ENCODE peak calls at places on chromosomes 13 and 19, in four cellular contexts. U, S, F and W are unnamed samples.

GRCh38 chr13:27919934-27920676 is at the start of gene PDX1:
- DNase-seq in U (peak), S (peak), F (no peak), W (no peak)

GRCh38 chr19:991174-991931 is 7.2 kb downstream of the WDR18 start:
- DNase-seq in U (peak), S (no peak), F (peak), W (peak)

GRCh38 chr13:42049454-42049780 is 969 bp downstream of the DGKH start:
- DNase-seq in U (no peak), S (no peak), F (no peak), W (no peak)

GRCh38 chr19:10431254-10431942 is 11.1 kb downstream of the PDE4A start:
- DNase-seq in U (no peak), S (no peak), F (peak), W (no peak)

GRCh38 chr13:90156390-90156789 is 1191.1 kb upstream of the MIR17HG start:
- DNase-seq in U (no peak), S (no peak), F (no peak), W (no peak)

GRCh38 chr19:35345671-35346111 is 2.0 kb upstream of the FFAR1 start:
- DNase-seq in U (peak), S (peak), F (no peak), W (no peak)

GRCh38 chr13:27028683-27029480 is 142.7 kb downstream of the USP12 start:
- DNase-seq in U (no peak), S (no peak), F (no peak), W (no peak)

GRCh38 chr13:91145806-91146205 is 201.7 kb upstream of the MIR17HG start:
- DNase-seq in U (no peak), S (no peak), F (no peak), W (no peak)

GRCh38 chr13:32902898-32903297 is 113.3 kb upstream of the KL start:
- DNase-seq in U (peak), S (peak), F (peak), W (no peak)

GRCh38 chr19:543912-544608 is at the start of gene GZMM:
- DNase-seq in U (no peak), S (no peak), F (no peak), W (no peak)

GRCh38 chr13:33202644-33203169 is 82.8 kb downstream of the STARD13 start:
- DNase-seq in U (no peak), S (no peak), F (no peak), W (no peak)

GRCh38 chr19:38135150-38135998 is 88.6 kb downstream of the DPF1 start:
- DNase-seq in U (no peak), S (no peak), F (no peak), W (no peak)

GRCh38 chr13:105965910-105966309 is 569.6 kb downstream of the EFNB2 start:
- DNase-seq in U (no peak), S (no peak), F (no peak), W (no peak)

GRCh38 chr13:106036870-106037269 is 498.6 kb downstream of the EFNB2 start:
- DNase-seq in U (no peak), S (no peak), F (no peak), W (no peak)

GRCh38 chr19:38375748-38376147 is 1.4 kb downstream of the PSMD8 start:
- DNase-seq in U (no peak), S (no peak), F (peak), W (no peak)

GRCh38 chr19:50910722-50911121 is 473 bp downstream of the KLK4 start:
- DNase-seq in U (no peak), S (no peak), F (no peak), W (no peak)

GRCh38 chr13:97111705-97112104 is 110.4 kb upstream of the MBNL2 start:
- DNase-seq in U (no peak), S (no peak), F (no peak), W (no peak)

GRCh38 chr19:57191141-57192063 is at the start of gene ZNF264:
- DNase-seq in U (peak), S (peak), F (peak), W (no peak)

GRCh38 chr19:41373993-41374392 is 2.3 kb upstream of the TMEM91 start:
- DNase-seq in U (no peak), S (peak), F (peak), W (no peak)

GRCh38 chr19:54473071-54473941 is at the start of gene CDC42EP5:
- DNase-seq in U (peak), S (peak), F (peak), W (no peak)

GRCh38 chr19:54470991-54471782 is 1.9 kb downstream of the CDC42EP5 start:
- DNase-seq in U (no peak), S (peak), F (no peak), W (no peak)

GRCh38 chr19:54469496-54469934 is 3.6 kb downstream of the CDC42EP5 start:
- DNase-seq in U (no peak), S (no peak), F (no peak), W (peak)

GRCh38 chr19:54473983-54474382 is 887 bp upstream of the CDC42EP5 start:
- DNase-seq in U (no peak), S (no peak), F (no peak), W (no peak)

GRCh38 chr19:54470276-54470887 is 2.7 kb downstream of the CDC42EP5 start:
- DNase-seq in U (no peak), S (no peak), F (no peak), W (no peak)
- H3K4me3 ChIP-seq in U (peak), S (no peak), F (no peak), W (no peak)

DNA sequence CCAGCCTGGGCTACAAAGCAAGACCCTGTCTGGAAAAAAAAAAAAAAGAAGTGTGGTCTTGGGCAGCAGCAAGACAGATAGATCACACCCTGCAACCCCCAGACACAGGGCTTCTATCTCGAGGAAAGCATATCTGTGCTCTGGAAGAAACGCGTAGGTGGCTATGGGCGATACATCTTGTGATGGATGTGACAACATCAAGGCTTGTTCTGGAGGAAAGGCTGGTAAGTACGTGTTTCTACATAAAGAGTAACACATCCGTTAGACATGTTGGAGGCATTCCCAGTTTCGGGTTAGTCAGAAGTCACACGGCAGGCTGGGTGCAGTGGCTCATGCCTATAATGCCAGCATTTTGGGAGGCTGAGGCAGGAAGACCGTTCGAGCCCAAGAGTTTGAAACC is 6.6 kb upstream of the DHDH start:
- DNase-seq in U (no peak), S (no peak), F (peak), W (no peak)
- H3K4me3 ChIP-seq in U (no peak), S (no peak), F (no peak), W (no peak)

GRCh38 chr19:18418725-18419194 is 438 bp upstream of the SSBP4 start:
- DNase-seq in U (no peak), S (peak), F (no peak), W (no peak)
- H3K4me3 ChIP-seq in U (peak), S (no peak), F (peak), W (peak)

GRCh38 chr13:112074139-112074710 is 7.3 kb downstream of the SOX1 start:
- DNase-seq in U (no peak), S (peak), F (no peak), W (no peak)

GRCh38 chr13:112071902-112072530 is 5.1 kb downstream of the SOX1 start:
- DNase-seq in U (no peak), S (no peak), F (no peak), W (no peak)

GRCh38 chr13:112073245-112074138 is 6.5 kb downstream of the SOX1 start:
- DNase-seq in U (no peak), S (no peak), F (no peak), W (peak)

GRCh38 chr13:112071011-112071901 is 4.3 kb downstream of the SOX1 start:
- DNase-seq in U (no peak), S (no peak), F (no peak), W (no peak)

DNA sequence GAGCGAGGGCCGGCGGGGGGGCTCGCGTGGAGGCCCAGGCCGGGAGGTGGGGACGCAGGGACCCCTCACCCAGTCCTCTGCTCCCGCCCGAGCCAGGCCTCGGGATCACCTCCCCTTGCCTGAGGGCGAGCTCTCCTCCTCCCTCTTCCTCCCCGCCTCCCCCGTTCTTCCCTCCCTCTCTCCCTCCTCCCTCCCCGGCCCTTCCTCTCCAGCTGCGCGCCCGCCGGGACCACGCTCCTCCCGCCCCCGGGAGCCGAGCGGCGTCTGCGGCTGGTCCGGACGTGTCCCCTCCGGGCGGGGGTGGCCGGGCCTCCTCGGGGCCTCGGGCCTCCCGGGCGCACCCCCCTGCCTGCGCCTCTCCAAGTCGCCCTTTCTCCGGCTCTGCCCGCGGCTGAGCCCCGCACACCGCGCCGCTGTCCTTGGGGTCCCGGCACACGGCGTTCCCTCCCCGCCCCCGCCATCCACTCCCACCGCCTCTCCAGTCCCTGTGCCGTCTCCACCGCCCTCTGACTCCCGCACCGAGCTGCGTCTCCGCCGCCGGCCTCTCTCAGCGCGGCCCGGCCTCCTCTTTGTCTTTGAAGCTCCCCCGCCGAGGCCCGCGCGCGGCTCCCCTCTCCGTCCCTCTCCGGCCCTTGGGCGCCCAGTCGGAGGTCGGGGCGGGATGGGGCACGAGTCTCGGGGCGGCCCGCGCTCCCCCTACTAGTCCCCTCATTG is 5.7 kb downstream of the SOX1 start:
- DNase-seq in U (no peak), S (peak), F (peak), W (peak)
- H3K4me3 ChIP-seq in U (peak), S (no peak), F (no peak), W (peak)

DNA sequence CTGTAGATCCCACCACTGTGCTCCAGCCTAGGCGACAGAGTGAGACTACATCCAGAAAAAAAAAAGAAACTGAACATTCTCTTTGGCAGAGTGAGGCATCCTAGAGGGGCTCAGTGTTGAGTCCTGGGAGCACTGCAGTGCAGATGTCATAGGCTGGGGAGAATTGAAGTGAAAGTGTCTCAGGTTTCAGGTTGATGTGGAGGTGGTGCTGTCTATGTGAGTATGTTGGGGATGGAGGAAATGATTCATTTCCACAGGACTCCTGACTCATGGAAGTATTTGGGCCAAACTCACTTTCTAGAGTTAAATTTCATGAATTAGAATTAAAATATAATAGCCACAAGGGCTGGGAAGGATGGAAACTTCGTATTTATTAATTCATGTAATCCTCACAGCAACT is 134.4 kb upstream of the TSC22D1 start:
- DNase-seq in U (no peak), S (no peak), F (peak), W (no peak)
- H3K4me3 ChIP-seq in U (no peak), S (no peak), F (no peak), W (no peak)

GRCh38 chr13:112903071-112903577 is 65.9 kb upstream of the MCF2L start:
- DNase-seq in U (no peak), S (no peak), F (no peak), W (no peak)

GRCh38 chr13:112902669-112903068 is 66.3 kb upstream of the MCF2L start:
- DNase-seq in U (no peak), S (no peak), F (no peak), W (no peak)

GRCh38 chr13:112905086-112905485 is 63.9 kb upstream of the MCF2L start:
- DNase-seq in U (no peak), S (no peak), F (no peak), W (no peak)

GRCh38 chr13:112904436-112904960 is 64.5 kb upstream of the MCF2L start:
- DNase-seq in U (no peak), S (peak), F (no peak), W (no peak)

DNA sequence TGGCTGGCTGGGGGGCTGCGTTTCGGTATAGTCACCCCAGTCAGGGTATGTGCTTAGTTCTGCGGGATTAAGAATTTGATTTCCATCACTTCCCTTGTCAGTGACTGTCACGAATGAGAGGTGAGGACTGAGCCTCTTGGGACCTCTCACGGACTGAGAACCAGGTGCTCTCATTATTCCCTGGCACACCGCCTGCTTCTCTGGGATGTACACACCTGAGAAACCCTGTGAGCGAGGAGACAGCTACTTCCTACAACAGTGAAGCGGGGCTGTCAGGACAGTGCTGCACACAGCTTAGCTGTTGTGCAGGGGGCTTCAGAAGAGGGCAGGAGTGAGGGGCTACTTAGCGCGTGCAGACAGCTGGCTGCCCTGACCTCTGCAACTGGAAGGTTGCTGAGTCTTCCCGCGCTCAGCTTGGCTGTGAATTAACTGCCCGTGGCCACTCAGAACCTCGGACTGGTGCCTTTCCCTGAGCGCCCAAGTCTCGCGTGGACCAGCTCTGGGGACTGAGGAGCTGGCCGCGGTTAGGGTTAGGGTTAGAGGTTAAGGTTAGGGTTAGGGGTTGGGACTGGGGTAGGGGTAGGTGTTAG is 65.3 kb upstream of the MCF2L start:
- DNase-seq in U (no peak), S (peak), F (no peak), W (no peak)
- H3K4me3 ChIP-seq in U (no peak), S (no peak), F (no peak), W (no peak)

DNA sequence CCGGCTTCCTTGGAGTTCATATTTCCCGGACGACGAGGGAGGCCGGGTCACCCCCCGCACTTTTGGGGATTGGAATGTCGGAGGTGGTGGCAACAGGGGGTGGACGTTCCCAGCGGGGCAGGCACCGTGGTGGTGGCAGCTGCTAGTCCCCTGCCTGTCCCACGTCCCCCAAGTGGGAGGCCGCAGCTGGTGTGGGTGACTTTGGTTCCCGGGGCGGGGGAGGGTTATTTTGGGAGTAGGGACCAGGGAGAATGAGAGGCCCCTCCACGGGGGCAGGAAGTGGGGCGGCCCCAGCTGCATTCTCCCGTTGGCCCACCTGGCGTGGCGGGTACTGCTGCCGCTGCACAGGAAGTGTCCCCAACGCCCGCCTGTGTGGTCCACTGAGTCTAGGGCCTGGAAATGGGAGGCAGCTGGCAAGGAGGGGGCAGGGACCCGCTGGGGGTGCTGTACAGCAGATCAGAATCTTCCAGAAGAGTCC is 11.1 kb upstream of the PLIN3 start:
- DNase-seq in U (no peak), S (no peak), F (no peak), W (no peak)
- H3K4me3 ChIP-seq in U (no peak), S (no peak), F (no peak), W (no peak)

GRCh38 chr13:79803939-79804487 is 323.1 kb downstream of the NDFIP2 start:
- DNase-seq in U (no peak), S (no peak), F (no peak), W (no peak)
- H3K4me3 ChIP-seq in U (no peak), S (no peak), F (no peak), W (no peak)